ENCODE peak calls at places on chromosomes 7 and 10, in eight cellular contexts. One of them, this sample, is unnamed.

GRCh38 chr10:44313706-44314307 is 71.1 kb downstream of the CXCL12 start:
- DNase-seq in H1: no peak
- DNase-seq in stomach: no peak
- DNase-seq in transverse colon: no peak
- DNase-seq in GM12878: no peak
- DNase-seq in tibial nerve: no peak
- DNase-seq in A549: no peak
- DNase-seq in K562: no peak
- DNase-seq in this sample: no peak

GRCh38 chr10:20041931-20042330 is 225.7 kb downstream of the PLXDC2 start:
- DNase-seq in H1: no peak
- DNase-seq in stomach: no peak
- DNase-seq in transverse colon: no peak
- DNase-seq in GM12878: no peak
- DNase-seq in tibial nerve: no peak
- DNase-seq in A549: no peak
- DNase-seq in K562: no peak
- DNase-seq in this sample: no peak

GRCh38 chr7:3549598-3549997 is 248.5 kb downstream of the SDK1 start:
- DNase-seq in H1: no peak
- DNase-seq in stomach: no peak
- DNase-seq in transverse colon: no peak
- DNase-seq in GM12878: no peak
- DNase-seq in tibial nerve: no peak
- DNase-seq in A549: no peak
- DNase-seq in K562: no peak
- DNase-seq in this sample: no peak

GRCh38 chr10:132701846-132702190 is 84.1 kb downstream of the NKX6-2 start:
- DNase-seq in H1: no peak
- DNase-seq in stomach: no peak
- DNase-seq in transverse colon: no peak
- DNase-seq in GM12878: no peak
- DNase-seq in tibial nerve: no peak
- DNase-seq in A549: no peak
- DNase-seq in K562: no peak
- DNase-seq in this sample: no peak

GRCh38 chr7:49112222-49112621 is 187.9 kb downstream of the CDC14C start:
- DNase-seq in H1: no peak
- DNase-seq in stomach: no peak
- DNase-seq in transverse colon: no peak
- DNase-seq in GM12878: no peak
- DNase-seq in tibial nerve: no peak
- DNase-seq in A549: no peak
- DNase-seq in K562: no peak
- DNase-seq in this sample: no peak

GRCh38 chr7:107505997-107506682 is 36.3 kb downstream of the GPR22 start:
- DNase-seq in H1: no peak
- DNase-seq in stomach: peak
- DNase-seq in transverse colon: peak
- DNase-seq in GM12878: no peak
- DNase-seq in tibial nerve: no peak
- DNase-seq in A549: no peak
- DNase-seq in K562: no peak
- DNase-seq in this sample: no peak

GRCh38 chr10:27745719-27746363 is at the start of gene MKX:
- DNase-seq in H1: no peak
- DNase-seq in stomach: peak
- DNase-seq in transverse colon: peak
- DNase-seq in GM12878: no peak
- DNase-seq in tibial nerve: no peak
- DNase-seq in A549: peak
- DNase-seq in K562: no peak
- DNase-seq in this sample: peak

GRCh38 chr7:68862736-68863135 is 735.5 kb upstream of the AUTS2 start:
- DNase-seq in H1: no peak
- DNase-seq in stomach: no peak
- DNase-seq in transverse colon: no peak
- DNase-seq in GM12878: no peak
- DNase-seq in tibial nerve: no peak
- DNase-seq in A549: no peak
- DNase-seq in K562: no peak
- DNase-seq in this sample: peak

DNA sequence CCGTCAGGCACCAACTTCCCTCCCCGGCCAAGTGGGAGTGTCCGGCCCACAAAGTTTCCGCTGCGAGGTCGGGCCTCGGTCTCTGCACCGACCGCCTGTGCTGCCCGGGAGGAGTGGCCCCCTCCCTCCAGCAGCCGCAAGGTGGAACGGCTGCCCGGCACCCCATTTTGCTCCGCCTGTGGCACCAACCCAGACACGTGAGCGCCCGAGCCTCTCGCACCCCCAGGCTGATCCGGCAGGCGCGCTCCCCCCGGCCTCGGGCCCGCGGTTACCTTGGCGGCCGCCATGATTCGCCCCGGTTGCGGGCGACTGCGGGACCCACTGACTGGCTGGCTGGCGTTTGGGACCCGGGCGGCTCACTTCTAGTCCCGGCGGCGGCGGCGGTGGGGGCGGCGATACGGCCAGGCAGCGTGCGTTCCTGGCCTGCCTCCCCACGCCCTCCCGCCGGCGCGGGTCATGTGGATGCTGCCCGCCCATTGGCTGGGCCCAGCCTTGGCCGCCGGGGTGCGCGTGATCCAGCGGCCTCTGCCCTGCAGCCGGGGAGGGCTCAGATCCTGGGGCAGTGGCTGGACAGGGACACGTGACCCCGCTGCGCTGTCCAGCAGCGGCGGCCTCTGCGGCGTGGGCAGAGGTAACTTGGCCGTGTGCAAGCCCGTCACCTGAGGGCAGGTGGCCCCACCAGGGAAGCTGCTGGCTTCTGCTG is at the start of gene SLC25A13:
- DNase-seq in H1: no peak
- DNase-seq in stomach: peak
- DNase-seq in transverse colon: peak
- DNase-seq in GM12878: peak
- DNase-seq in tibial nerve: peak
- DNase-seq in A549: peak
- DNase-seq in K562: peak
- DNase-seq in this sample: peak
- TF ChIP-seq POLR2A in H1: peak
- TF ChIP-seq POLR2A in stomach: peak
- TF ChIP-seq POLR2A in transverse colon: peak
- TF ChIP-seq POLR2A in GM12878: peak
- TF ChIP-seq POLR2A in tibial nerve: peak
- TF ChIP-seq POLR2A in A549: peak
- TF ChIP-seq POLR2A in K562: peak
- TF ChIP-seq POLR2A in this sample: peak

GRCh38 chr10:72981882-72982529 is 27.4 kb upstream of the PLA2G12B start:
- DNase-seq in H1: no peak
- DNase-seq in stomach: no peak
- DNase-seq in transverse colon: no peak
- DNase-seq in GM12878: no peak
- DNase-seq in tibial nerve: no peak
- DNase-seq in A549: no peak
- DNase-seq in K562: no peak
- DNase-seq in this sample: no peak

GRCh38 chr10:72979709-72980108 is 25.1 kb upstream of the PLA2G12B start:
- DNase-seq in H1: no peak
- DNase-seq in stomach: no peak
- DNase-seq in transverse colon: no peak
- DNase-seq in GM12878: no peak
- DNase-seq in tibial nerve: no peak
- DNase-seq in A549: no peak
- DNase-seq in K562: no peak
- DNase-seq in this sample: no peak

GRCh38 chr10:72976886-72977285 is 22.3 kb upstream of the PLA2G12B start:
- DNase-seq in H1: no peak
- DNase-seq in stomach: no peak
- DNase-seq in transverse colon: no peak
- DNase-seq in GM12878: no peak
- DNase-seq in tibial nerve: no peak
- DNase-seq in A549: no peak
- DNase-seq in K562: no peak
- DNase-seq in this sample: no peak

GRCh38 chr10:72981028-72981881 is 26.6 kb upstream of the PLA2G12B start:
- DNase-seq in H1: no peak
- DNase-seq in stomach: no peak
- DNase-seq in transverse colon: no peak
- DNase-seq in GM12878: no peak
- DNase-seq in tibial nerve: no peak
- DNase-seq in A549: no peak
- DNase-seq in K562: no peak
- DNase-seq in this sample: no peak

GRCh38 chr10:72980348-72980747 is 25.7 kb upstream of the PLA2G12B start:
- DNase-seq in H1: no peak
- DNase-seq in stomach: no peak
- DNase-seq in transverse colon: no peak
- DNase-seq in GM12878: no peak
- DNase-seq in tibial nerve: no peak
- DNase-seq in A549: no peak
- DNase-seq in K562: no peak
- DNase-seq in this sample: no peak
- TF ChIP-seq EP300 in H1: no peak
- TF ChIP-seq EP300 in stomach: no peak
- TF ChIP-seq EP300 in transverse colon: no peak
- TF ChIP-seq EP300 in GM12878: no peak
- TF ChIP-seq EP300 in tibial nerve: no peak
- TF ChIP-seq EP300 in A549: no peak
- TF ChIP-seq EP300 in K562: no peak
- TF ChIP-seq EP300 in this sample: no peak

GRCh38 chr10:57098146-57098545 is 737.1 kb upstream of the ZWINT start:
- DNase-seq in H1: no peak
- DNase-seq in stomach: no peak
- DNase-seq in transverse colon: no peak
- DNase-seq in GM12878: no peak
- DNase-seq in tibial nerve: no peak
- DNase-seq in A549: no peak
- DNase-seq in K562: no peak
- DNase-seq in this sample: no peak
- H3K27ac ChIP-seq in H1: no peak
- H3K27ac ChIP-seq in stomach: no peak
- H3K27ac ChIP-seq in transverse colon: no peak
- H3K27ac ChIP-seq in GM12878: no peak
- H3K27ac ChIP-seq in tibial nerve: no peak
- H3K27ac ChIP-seq in A549: no peak
- H3K27ac ChIP-seq in K562: no peak
- H3K27ac ChIP-seq in this sample: no peak

GRCh38 chr7:426510-426909 is 93.1 kb downstream of the PDGFA start:
- DNase-seq in H1: no peak
- DNase-seq in stomach: no peak
- DNase-seq in transverse colon: no peak
- DNase-seq in GM12878: no peak
- DNase-seq in tibial nerve: no peak
- DNase-seq in A549: no peak
- DNase-seq in K562: no peak
- DNase-seq in this sample: no peak
- TF ChIP-seq POLR2A in H1: no peak
- TF ChIP-seq POLR2A in stomach: no peak
- TF ChIP-seq POLR2A in transverse colon: no peak
- TF ChIP-seq POLR2A in GM12878: no peak
- TF ChIP-seq POLR2A in tibial nerve: no peak
- TF ChIP-seq POLR2A in A549: no peak
- TF ChIP-seq POLR2A in K562: no peak
- TF ChIP-seq POLR2A in this sample: no peak

GRCh38 chr7:43113622-43114450 is 1.4 kb downstream of the HECW1 start:
- DNase-seq in H1: no peak
- DNase-seq in stomach: no peak
- DNase-seq in transverse colon: no peak
- DNase-seq in GM12878: no peak
- DNase-seq in tibial nerve: no peak
- DNase-seq in A549: no peak
- DNase-seq in K562: no peak
- DNase-seq in this sample: peak

GRCh38 chr7:43114451-43114765 is 2.0 kb downstream of the HECW1 start:
- DNase-seq in H1: no peak
- DNase-seq in stomach: no peak
- DNase-seq in transverse colon: no peak
- DNase-seq in GM12878: no peak
- DNase-seq in tibial nerve: no peak
- DNase-seq in A549: no peak
- DNase-seq in K562: no peak
- DNase-seq in this sample: no peak

GRCh38 chr7:43110790-43111362 is 1.6 kb upstream of the HECW1 start:
- DNase-seq in H1: no peak
- DNase-seq in stomach: no peak
- DNase-seq in transverse colon: no peak
- DNase-seq in GM12878: no peak
- DNase-seq in tibial nerve: no peak
- DNase-seq in A549: no peak
- DNase-seq in K562: no peak
- DNase-seq in this sample: no peak

GRCh38 chr7:43112088-43112940 is at the start of gene HECW1:
- DNase-seq in H1: no peak
- DNase-seq in stomach: no peak
- DNase-seq in transverse colon: no peak
- DNase-seq in GM12878: no peak
- DNase-seq in tibial nerve: no peak
- DNase-seq in A549: no peak
- DNase-seq in K562: no peak
- DNase-seq in this sample: no peak

GRCh38 chr7:43112941-43113621 is 634 bp downstream of the HECW1 start:
- DNase-seq in H1: no peak
- DNase-seq in stomach: no peak
- DNase-seq in transverse colon: no peak
- DNase-seq in GM12878: no peak
- DNase-seq in tibial nerve: no peak
- DNase-seq in A549: peak
- DNase-seq in K562: peak
- DNase-seq in this sample: peak
- TF ChIP-seq EP300 in H1: no peak
- TF ChIP-seq EP300 in stomach: no peak
- TF ChIP-seq EP300 in transverse colon: no peak
- TF ChIP-seq EP300 in GM12878: no peak
- TF ChIP-seq EP300 in tibial nerve: no peak
- TF ChIP-seq EP300 in A549: no peak
- TF ChIP-seq EP300 in K562: no peak
- TF ChIP-seq EP300 in this sample: no peak

GRCh38 chr10:71739368-71739900 is 19.9 kb upstream of the C10orf105 start:
- DNase-seq in H1: no peak
- DNase-seq in stomach: no peak
- DNase-seq in transverse colon: no peak
- DNase-seq in GM12878: no peak
- DNase-seq in tibial nerve: no peak
- DNase-seq in A549: no peak
- DNase-seq in K562: no peak
- DNase-seq in this sample: no peak

GRCh38 chr10:71737356-71738172 is 18.0 kb upstream of the C10orf105 start:
- DNase-seq in H1: no peak
- DNase-seq in stomach: no peak
- DNase-seq in transverse colon: no peak
- DNase-seq in GM12878: no peak
- DNase-seq in tibial nerve: no peak
- DNase-seq in A549: no peak
- DNase-seq in K562: no peak
- DNase-seq in this sample: no peak

GRCh38 chr10:71734797-71735196 is 15.2 kb upstream of the C10orf105 start:
- DNase-seq in H1: no peak
- DNase-seq in stomach: no peak
- DNase-seq in transverse colon: no peak
- DNase-seq in GM12878: no peak
- DNase-seq in tibial nerve: no peak
- DNase-seq in A549: no peak
- DNase-seq in K562: no peak
- DNase-seq in this sample: no peak

GRCh38 chr10:71736570-71737355 is 17.2 kb upstream of the C10orf105 start:
- DNase-seq in H1: no peak
- DNase-seq in stomach: peak
- DNase-seq in transverse colon: peak
- DNase-seq in GM12878: no peak
- DNase-seq in tibial nerve: no peak
- DNase-seq in A549: no peak
- DNase-seq in K562: no peak
- DNase-seq in this sample: no peak

GRCh38 chr10:71735709-71736569 is 16.4 kb upstream of the C10orf105 start:
- DNase-seq in H1: no peak
- DNase-seq in stomach: peak
- DNase-seq in transverse colon: peak
- DNase-seq in GM12878: no peak
- DNase-seq in tibial nerve: no peak
- DNase-seq in A549: no peak
- DNase-seq in K562: no peak
- DNase-seq in this sample: no peak
- H3K27ac ChIP-seq in H1: no peak
- H3K27ac ChIP-seq in stomach: peak
- H3K27ac ChIP-seq in transverse colon: peak
- H3K27ac ChIP-seq in GM12878: peak
- H3K27ac ChIP-seq in tibial nerve: peak
- H3K27ac ChIP-seq in A549: peak
- H3K27ac ChIP-seq in K562: no peak
- H3K27ac ChIP-seq in this sample: no peak